ENCODE peak calls at places on chromosome 21, in ten cellular contexts. R is ovary, L is cardiac muscle cell, J is lung, M is adrenal gland, B is A549, A is transverse colon, O is fibroblast of lung, Z is endodermal cell, D is OCI-LY7. K is an unnamed sample. For H3K4me1, the result is how much of the 10 kb centered on the place peaks cover.

GRCh38 chr21:27021801-27022200 is 54.9 kb upstream of the ADAMTS5 start:
- DNase-seq in O (no peak), J (no peak), D (no peak), A (no peak), R (no peak), Z (no peak), M (no peak), L (no peak), B (no peak), K (no peak)

GRCh38 chr21:28541371-28542112 is 451.1 kb downstream of the LTN1 start:
- DNase-seq in M (no peak), L (no peak), D (no peak), O (peak), B (no peak), A (no peak), Z (no peak), J (no peak), R (no peak), K (no peak)

GRCh38 chr21:41802185-41802584 is 35.3 kb upstream of the RIPK4 start:
- DNase-seq in Z (no peak), O (no peak), L (no peak), R (no peak), J (no peak), M (no peak), B (no peak), D (no peak), A (no peak), K (no peak)

GRCh38 chr21:34630536-34631143 is 15.7 kb upstream of the RCAN1 start:
- DNase-seq in R (no peak), Z (peak), L (peak), J (no peak), A (no peak), O (peak), B (peak), D (peak), M (peak), K (peak)

GRCh38 chr21:14064296-14064645 is 146.5 kb downstream of the LIPI start:
- DNase-seq in R (no peak), M (no peak), B (no peak), Z (no peak), J (no peak), L (no peak), D (no peak), A (no peak), O (no peak), K (no peak)

GRCh38 chr21:15065381-15066230 is 806 bp upstream of the NRIP1 start:
- DNase-seq in Z (peak), J (peak), R (peak), A (peak), M (peak), L (peak), B (peak), O (peak), D (no peak), K (peak)

GRCh38 chr21:39685991-39686390 is 59.0 kb upstream of the IGSF5 start:
- DNase-seq in L (no peak), Z (peak), D (no peak), J (no peak), O (no peak), A (no peak), R (no peak), M (no peak), B (no peak), K (no peak)

GRCh38 chr21:27406297-27407009 is 439.6 kb upstream of the ADAMTS5 start:
- DNase-seq in O (peak), L (peak), D (no peak), Z (no peak), B (no peak), J (no peak), A (no peak), M (no peak), R (no peak), K (no peak)

GRCh38 chr21:15273244-15273643 is 208.4 kb upstream of the NRIP1 start:
- DNase-seq in R (no peak), A (no peak), Z (no peak), L (no peak), J (no peak), M (no peak), B (no peak), D (no peak), O (no peak), K (no peak)

GRCh38 chr21:28833181-28833580 is 159.5 kb downstream of the LTN1 start:
- DNase-seq in O (no peak), J (no peak), Z (no peak), M (no peak), L (no peak), B (no peak), A (no peak), D (no peak), R (no peak), K (no peak)

GRCh38 chr21:42621166-42621827 is 32.1 kb upstream of the PDE9A start:
- DNase-seq in J (no peak), L (no peak), Z (no peak), O (no peak), A (peak), D (no peak), B (no peak), M (no peak), R (no peak), K (no peak)

GRCh38 chr21:45410865-45411809 is 6.2 kb downstream of the COL18A1 start:
- DNase-seq in R (peak), A (no peak), Z (peak), L (peak), D (no peak), M (no peak), J (no peak), B (no peak), O (no peak), K (no peak)
- H3K4me1 ChIP-seq in R (under half), A (under half), Z (under half), L (half or more), D (under half), M (half or more), J (under half), B (under half), O (under half), K (under half)

GRCh38 chr21:38354231-38354630 is 97.4 kb downstream of the KCNJ15 start:
- DNase-seq in O (no peak), L (no peak), B (no peak), A (no peak), M (no peak), Z (no peak), R (no peak), J (no peak), D (no peak), K (no peak)

GRCh38 chr21:38350681-38351080 is 93.9 kb downstream of the KCNJ15 start:
- DNase-seq in O (no peak), R (no peak), A (no peak), J (peak), M (peak), B (no peak), D (no peak), L (peak), Z (peak), K (no peak)

GRCh38 chr21:38351176-38351959 is 94.6 kb downstream of the KCNJ15 start:
- DNase-seq in R (no peak), M (no peak), J (no peak), Z (peak), D (no peak), A (no peak), O (no peak), B (no peak), L (no peak), K (no peak)

GRCh38 chr21:38351961-38352521 is 95.2 kb downstream of the KCNJ15 start:
- DNase-seq in D (no peak), M (no peak), R (no peak), A (no peak), O (peak), B (peak), L (peak), J (no peak), Z (peak), K (no peak)

GRCh38 chr21:38352536-38353219 is 95.9 kb downstream of the KCNJ15 start:
- DNase-seq in M (peak), A (peak), B (peak), R (peak), J (peak), O (peak), D (no peak), Z (peak), L (peak), K (no peak)
- H3K4me3 ChIP-seq in M (no peak), A (no peak), B (no peak), R (no peak), J (no peak), O (no peak), D (no peak), Z (no peak), L (no peak), K (no peak)

GRCh38 chr21:17793675-17794123 is 25.5 kb downstream of the C21orf91 start:
- DNase-seq in B (no peak), O (peak), M (no peak), A (no peak), L (peak), Z (no peak), D (peak), J (no peak), R (no peak), K (no peak)

GRCh38 chr21:17794631-17795030 is 24.5 kb downstream of the C21orf91 start:
- DNase-seq in B (no peak), J (no peak), M (no peak), O (no peak), D (no peak), Z (no peak), R (no peak), L (no peak), A (no peak), K (no peak)

GRCh38 chr21:17796037-17796403 is 23.1 kb downstream of the C21orf91 start:
- DNase-seq in A (no peak), B (no peak), Z (no peak), L (no peak), O (no peak), J (no peak), M (no peak), D (no peak), R (no peak), K (no peak)

GRCh38 chr21:17796503-17796902 is 22.7 kb downstream of the C21orf91 start:
- DNase-seq in D (no peak), L (no peak), B (no peak), J (no peak), A (no peak), M (no peak), Z (no peak), R (no peak), O (no peak), K (no peak)

DNA sequence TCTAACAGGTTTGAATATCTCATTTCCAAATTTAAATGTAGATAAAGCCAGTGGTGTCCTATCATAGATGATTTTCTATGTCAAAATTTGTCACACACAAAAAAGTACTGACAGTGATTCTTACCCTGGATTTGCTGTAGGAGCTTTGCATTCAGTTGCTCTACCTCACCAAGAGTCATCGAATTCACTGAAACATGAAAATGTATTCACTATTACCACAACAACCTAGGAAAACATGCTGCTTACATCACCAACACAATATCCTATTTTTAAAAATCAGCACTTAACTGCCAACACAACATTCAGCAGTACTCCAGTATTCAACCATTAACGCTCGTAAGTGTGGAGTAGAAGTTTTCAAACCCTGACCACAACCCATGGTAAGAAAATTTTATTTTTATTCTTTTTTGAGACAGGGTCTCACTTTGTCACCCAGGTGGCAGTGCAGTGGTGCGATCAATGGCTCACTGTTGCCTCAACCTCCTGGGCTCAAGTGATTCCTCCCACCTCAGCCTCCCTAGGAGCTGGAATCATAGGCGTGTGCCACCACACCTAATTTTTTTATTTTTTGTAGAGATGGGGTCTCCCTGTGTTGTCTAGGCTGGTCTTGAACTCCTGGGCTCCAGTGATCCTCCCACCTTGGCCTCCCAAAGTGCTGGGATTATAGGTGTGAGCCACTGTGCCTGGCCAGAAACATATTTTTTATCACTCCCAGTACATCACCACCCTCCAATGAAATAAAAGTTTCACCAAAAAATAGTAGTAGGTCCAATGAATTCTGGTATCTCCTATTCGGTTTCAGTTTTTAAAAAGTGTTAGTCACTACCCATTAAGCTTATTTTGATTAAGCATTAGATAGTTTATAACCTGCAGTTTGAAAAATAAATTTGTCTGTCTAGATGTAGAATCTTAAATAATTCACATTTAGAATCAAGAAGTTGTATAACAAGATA is 23.8 kb downstream of the C21orf91 start:
- DNase-seq in M (no peak), L (no peak), R (no peak), B (no peak), J (no peak), D (no peak), O (no peak), Z (no peak), A (no peak), K (no peak)
- H3K4me1 ChIP-seq in M (under half), L (under half), R (under half), B (under half), J (under half), D (under half), O (under half), Z (under half), A (under half), K (under half)

DNA sequence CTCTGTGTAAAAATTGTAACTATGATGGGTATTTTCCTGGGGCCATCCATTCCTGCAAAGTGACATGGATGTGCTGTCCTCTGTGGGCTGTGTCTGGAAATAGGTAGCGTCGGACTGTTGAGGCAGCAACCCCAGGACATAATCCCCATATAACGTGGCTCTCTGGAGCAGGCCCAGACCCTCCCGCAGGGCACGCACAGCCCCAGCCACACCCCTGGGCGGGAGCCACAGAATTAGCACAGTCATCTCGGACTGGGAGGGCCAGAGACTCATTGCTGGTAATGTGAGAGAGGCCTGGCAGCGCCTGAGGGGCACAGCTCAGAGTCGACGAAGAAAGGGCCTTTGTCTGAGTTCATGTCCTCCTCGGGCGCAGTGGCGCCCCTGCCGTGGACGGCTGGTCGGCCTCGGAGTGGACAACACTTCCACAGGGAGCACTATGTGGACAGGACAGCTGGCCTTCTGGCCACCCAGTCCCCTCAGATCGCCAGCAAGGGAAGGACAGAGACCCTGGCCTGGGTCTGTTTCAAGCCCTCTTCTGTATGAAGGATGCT is 20.1 kb downstream of the SIM2 start:
- DNase-seq in R (no peak), A (peak), L (no peak), D (no peak), M (no peak), O (no peak), B (no peak), Z (peak), J (no peak), K (peak)
- H3K4me3 ChIP-seq in R (no peak), A (peak), L (no peak), D (no peak), M (no peak), O (no peak), B (no peak), Z (no peak), J (no peak), K (no peak)

K was measured in HAP-1.